ENCODE peak calls at places on chromosomes 6 and 20, in nine cellular contexts. B is A549, F is fibroblast of pulmonary artery, W is lower lobe of right lung, X is neural progenitor cell, Y is right atrium auricular region, D is cardiac muscle cell, E is uterus, M is fibroblast of the aortic adventitia. U is an unnamed sample.

GRCh38 chr20:31967830-31968249 is at the start of gene XKR7:
- DNase-seq in E (no peak), M (no peak), D (no peak), W (peak; percentile 50), B (no peak), F (no peak), Y (no peak), X (peak; percentile 59), U (no peak)

GRCh38 chr6:35052694-35053565 is 88.2 kb downstream of the TCP11 start:
- DNase-seq in E (no peak), D (no peak), Y (peak; percentile 82), F (no peak), X (peak; percentile 70), W (no peak), M (peak; percentile 30), B (no peak), U (peak; percentile 88)

GRCh38 chr6:138535728-138536454 is 36.6 kb upstream of the NHSL1 start:
- DNase-seq in D (no peak), B (no peak), X (no peak), E (no peak), Y (no peak), F (no peak), W (no peak), M (no peak), U (no peak)

GRCh38 chr6:2222275-2222842 is 23.0 kb downstream of the GMDS start:
- DNase-seq in E (no peak), M (peak; percentile 21), W (no peak), F (no peak), D (no peak), X (peak; percentile 53), Y (no peak), B (no peak), U (no peak)

GRCh38 chr6:159594750-159595117 is 98.3 kb downstream of the SOD2 start:
- DNase-seq in W (no peak), E (no peak), D (peak; percentile 67), M (peak; percentile 79), Y (no peak), B (peak; percentile 9), F (peak; percentile 62), X (no peak), U (no peak)

GRCh38 chr6:36949636-36950035 is 4.9 kb upstream of the PI16 start:
- DNase-seq in F (peak; percentile 69), X (no peak), M (peak; percentile 41), Y (no peak), E (no peak), B (no peak), D (no peak), W (no peak), U (no peak)

GRCh38 chr6:73131706-73132105 is 93.6 kb downstream of the KHDC1L start:
- DNase-seq in X (no peak), E (no peak), M (peak; percentile 24), F (peak; percentile 14), B (no peak), W (no peak), Y (no peak), D (peak; percentile 2), U (no peak)

GRCh38 chr6:131400054-131400781 is 172.8 kb upstream of the ARG1 start:
- DNase-seq in B (peak; percentile 13), M (peak; percentile 91), Y (no peak), E (no peak), X (no peak), D (peak; percentile 72), W (no peak), F (peak; percentile 75), U (no peak)

GRCh38 chr20:5844063-5844681 is 94.0 kb downstream of the SHLD1 start:
- DNase-seq in B (peak; percentile 96), M (no peak), E (no peak), X (no peak), D (no peak), F (no peak), W (no peak), Y (no peak), U (no peak)

GRCh38 chr20:32875673-32876072 is 16.9 kb downstream of the EFCAB8 start:
- DNase-seq in Y (no peak), B (no peak), D (no peak), F (no peak), E (no peak), M (no peak), X (no peak), W (no peak), U (no peak)

GRCh38 chr6:106903299-106903698 is 71.2 kb downstream of the CD24 start:
- DNase-seq in M (no peak), F (no peak), X (no peak), E (no peak), W (no peak), B (no peak), Y (no peak), D (no peak), U (no peak)

GRCh38 chr6:78771619-78772018 is 95.7 kb upstream of the IRAK1BP1 start:
- DNase-seq in D (no peak), Y (no peak), M (no peak), W (no peak), F (no peak), X (no peak), E (no peak), B (no peak), U (no peak)

GRCh38 chr20:59027746-59028320 is 4.3 kb downstream of the ATP5F1E start:
- DNase-seq in F (peak; percentile 55), Y (no peak), D (peak; percentile 65), W (no peak), B (no peak), M (peak; percentile 50), X (no peak), E (no peak), U (no peak)

GRCh38 chr6:24477070-24477469 is 12.3 kb downstream of the GPLD1 start:
- DNase-seq in B (no peak), Y (peak; percentile 4), E (no peak), D (no peak), M (no peak), F (no peak), W (no peak), X (no peak), U (no peak)

GRCh38 chr6:69817358-69817757 is 20.5 kb upstream of the LMBRD1 start:
- DNase-seq in X (no peak), D (no peak), W (no peak), M (no peak), Y (no peak), F (no peak), E (no peak), B (no peak), U (no peak)

GRCh38 chr6:69818223-69818930 is 21.6 kb upstream of the LMBRD1 start:
- DNase-seq in Y (no peak), E (no peak), B (no peak), W (no peak), D (no peak), F (no peak), X (no peak), M (no peak), U (no peak)

GRCh38 chr6:69813508-69813907 is 16.7 kb upstream of the LMBRD1 start:
- DNase-seq in W (no peak), B (no peak), M (no peak), Y (no peak), E (no peak), D (no peak), F (no peak), X (no peak), U (no peak)

GRCh38 chr6:69816569-69816968 is 19.8 kb upstream of the LMBRD1 start:
- DNase-seq in F (no peak), W (no peak), Y (no peak), D (no peak), B (no peak), M (no peak), X (no peak), E (no peak), U (no peak)

DNA sequence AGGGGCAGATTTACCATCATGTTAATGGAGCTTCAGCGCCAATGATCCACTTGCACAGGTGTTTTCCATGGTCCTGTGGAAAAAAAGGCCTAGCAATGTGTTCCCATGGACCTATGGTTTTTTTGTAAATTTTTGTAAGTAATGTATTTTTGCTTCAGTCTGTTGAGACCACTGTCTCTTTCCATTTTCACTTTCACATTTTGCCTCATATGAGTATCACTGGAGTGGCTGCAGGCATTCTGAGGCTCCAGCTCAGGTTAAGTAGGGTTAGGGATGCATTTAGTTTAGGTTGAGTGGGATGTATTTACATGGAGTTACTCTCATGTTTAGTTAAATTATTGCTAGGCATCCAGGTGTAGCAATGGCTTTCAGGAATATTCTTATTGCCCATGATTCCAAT is 19.2 kb upstream of the LMBRD1 start:
- DNase-seq in D (no peak), W (no peak), X (no peak), B (no peak), F (no peak), E (no peak), M (no peak), Y (no peak), U (no peak)
- H3K4me3 ChIP-seq in D (no peak overlapping the region), W (no peak overlapping the region), X (no peak overlapping the region), B (no peak overlapping the region), F (no peak overlapping the region), E (no peak overlapping the region), M (no peak overlapping the region), Y (no peak overlapping the region), U (no peak overlapping the region)

GRCh38 chr6:157326979-157327378 is 3.7 kb upstream of the TMEM242 start:
- DNase-seq in E (no peak), D (peak; percentile 87), B (no peak), X (no peak), M (peak; percentile 76), Y (no peak), F (peak; percentile 60), W (no peak), U (no peak)

GRCh38 chr6:157323114-157323923 is at the start of gene TMEM242:
- DNase-seq in M (peak; percentile 95), Y (peak; percentile 95), E (peak; percentile 89), W (peak; percentile 93), D (peak; percentile 97), F (peak; percentile 97), X (peak; percentile 92), B (peak; percentile 80), U (peak; percentile 95)

GRCh38 chr6:157322792-157323113 is 566 bp downstream of the TMEM242 start:
- DNase-seq in M (no peak), X (no peak), E (no peak), Y (no peak), W (no peak), D (no peak), F (no peak), B (no peak), U (no peak)

GRCh38 chr6:157325069-157325805 is 1.9 kb upstream of the TMEM242 start:
- DNase-seq in X (no peak), D (peak; percentile 39), Y (no peak), W (no peak), E (no peak), B (no peak), M (peak; percentile 38), F (no peak), U (no peak)

GRCh38 chr6:157323924-157324276 is 581 bp upstream of the TMEM242 start:
- DNase-seq in D (peak; percentile 91), B (peak; percentile 32), E (peak; percentile 80), X (peak; percentile 83), Y (peak; percentile 85), F (peak; percentile 87), M (peak; percentile 81), W (peak; percentile 85), U (peak; percentile 88)
- TF ChIP-seq CTCF in D (no peak), B (no peak), E (peak; percentile 28), X (no peak), Y (no peak), F (peak; percentile 28), M (peak; percentile 32), W (no peak), U (no peak)

GRCh38 chr6:7441048-7441775 is 51.6 kb downstream of the RIOK1 start:
- DNase-seq in B (no peak), Y (no peak), E (no peak), F (no peak), W (no peak), M (no peak), X (no peak), D (no peak), U (no peak)
- H3K4me3 ChIP-seq in B (no peak overlapping the region), Y (no peak overlapping the region), E (no peak overlapping the region), F (no peak overlapping the region), W (no peak overlapping the region), M (no peak overlapping the region), X (no peak overlapping the region), D (no peak overlapping the region), U (no peak overlapping the region)

GRCh38 chr6:87078983-87079616 is 15.8 kb downstream of the CGA start:
- DNase-seq in F (peak; percentile 73), M (peak; percentile 66), E (peak; percentile 54), B (peak; percentile 70), X (peak; percentile 86), Y (peak; percentile 79), W (peak; percentile 63), D (peak; percentile 77), U (peak; percentile 65)
- TF ChIP-seq CTCF in F (peak; percentile 99), M (peak; percentile 96), E (peak; percentile 42), B (peak; percentile 47), X (peak; percentile 95), Y (peak; percentile 88), W (peak; percentile 87), D (peak; percentile 99), U (peak; percentile 42)

U was measured in sigmoid colon.